ENCODE peak calls at places on chromosomes 11 and 22, in six cellular contexts. N, X, V, B, L and P are unnamed samples.

GRCh38 chr11:134418119-134418840 is 6.2 kb upstream of the B3GAT1 start:
- DNase-seq in V (peak; percentile 43), X (peak; percentile 3), L (no peak), N (peak; percentile 3), B (no peak), P (no peak)

GRCh38 chr11:15985863-15986139 is 370.5 kb downstream of the SOX6 start:
- DNase-seq in X (no peak), B (no peak), L (no peak), N (no peak), V (no peak), P (no peak)

GRCh38 chr11:46456676-46457432 is 65.3 kb upstream of the CHRM4 start:
- DNase-seq in V (no peak), N (no peak), L (no peak), X (no peak), B (no peak), P (no peak)

GRCh38 chr11:45180158-45180887 is 33.9 kb downstream of the PRDM11 start:
- DNase-seq in X (peak; percentile 60), V (peak; percentile 85), L (peak; percentile 58), B (peak; percentile 74), N (no peak), P (peak; percentile 73)

GRCh38 chr11:62853279-62853965 is 14.0 kb upstream of the WDR74 start:
- DNase-seq in B (no peak), N (no peak), X (no peak), V (no peak), L (no peak), P (no peak)

GRCh38 chr11:122692444-122692843 is 36.9 kb downstream of the UBASH3B start:
- DNase-seq in X (no peak), B (no peak), N (no peak), V (no peak), L (no peak), P (no peak)

GRCh38 chr11:11582261-11582701 is 39.5 kb downstream of the GALNT18 start:
- DNase-seq in V (no peak), B (no peak), X (no peak), N (no peak), L (no peak), P (no peak)

GRCh38 chr22:31577711-31578110 is 81.4 kb downstream of the SFI1 start:
- DNase-seq in L (no peak), V (no peak), N (no peak), X (no peak), B (no peak), P (no peak)

GRCh38 chr11:120744016-120744994 is 232.8 kb downstream of the GRIK4 start:
- DNase-seq in L (no peak), V (no peak), B (no peak), X (no peak), N (no peak), P (no peak)

GRCh38 chr11:72848846-72849466 is 34.7 kb downstream of the ATG16L2 start:
- DNase-seq in L (no peak), X (peak; percentile 50), N (peak; percentile 60), B (peak; percentile 37), V (no peak), P (no peak)

GRCh38 chr22:28137036-28137435 is 218.0 kb upstream of the PITPNB start:
- DNase-seq in N (no peak), X (no peak), B (no peak), L (no peak), V (no peak), P (no peak)

GRCh38 chr11:116503216-116504160 is 269.3 kb downstream of the BUD13 start:
- DNase-seq in V (no peak), X (no peak), B (no peak), L (no peak), N (no peak), P (no peak)

GRCh38 chr11:11045156-11045670 is 187.4 kb upstream of the ZBED5 start:
- DNase-seq in B (no peak), L (peak; percentile 15), V (no peak), X (no peak), N (no peak), P (no peak)

GRCh38 chr11:114153224-114153623 is 93.7 kb downstream of the ZBTB16 start:
- DNase-seq in V (no peak), X (no peak), L (no peak), B (no peak), N (no peak), P (no peak)

GRCh38 chr11:124837491-124837856 is 27.8 kb upstream of the ROBO3 start:
- DNase-seq in B (no peak), V (no peak), N (peak; percentile 90), L (no peak), X (peak; percentile 86), P (no peak)

GRCh38 chr11:86947541-86947940 is 7.7 kb downstream of the FZD4 start:
- DNase-seq in V (no peak), B (no peak), X (no peak), N (peak; percentile 81), L (no peak), P (no peak)

GRCh38 chr22:32204211-32204855 is 540 bp downstream of the RFPL2 start:
- DNase-seq in L (no peak), N (no peak), X (peak; percentile 36), V (no peak), B (no peak), P (no peak)

GRCh38 chr11:102438311-102439062 is 14.1 kb downstream of the TMEM123 start:
- DNase-seq in V (no peak), N (no peak), L (no peak), X (no peak), B (no peak), P (peak; percentile 53)

GRCh38 chr22:37462983-37463382 is 23.2 kb downstream of the MFNG start:
- DNase-seq in X (no peak), B (no peak), V (no peak), N (peak; percentile 49), L (no peak), P (no peak)

GRCh38 chr22:46791201-46791731 is 28.8 kb downstream of the TBC1D22A start:
- DNase-seq in X (no peak), N (peak; percentile 83), L (no peak), V (peak; percentile 89), B (peak; percentile 43), P (peak; percentile 43)

GRCh38 chr11:1129666-1130160 is 28.0 kb upstream of the MUC5AC start:
- DNase-seq in L (no peak), X (no peak), B (no peak), V (no peak), N (no peak), P (peak; percentile 63)

GRCh38 chr11:117816151-117816741 is 8.3 kb downstream of the FXYD2 start:
- DNase-seq in V (peak; percentile 83), B (peak; percentile 40), L (no peak), N (peak; percentile 30), X (peak; percentile 60), P (no peak)

GRCh38 chr11:102724904-102725515 is at the start of gene MMP8:
- DNase-seq in L (no peak), B (no peak), N (peak; percentile 72), X (no peak), V (no peak), P (no peak)

GRCh38 chr11:12003815-12004214 is 4.6 kb downstream of the DKK3 start:
- DNase-seq in X (no peak), V (no peak), B (no peak), N (peak; percentile 66), L (no peak), P (no peak)

GRCh38 chr22:36569999-36570398 is 41.0 kb upstream of the EIF3D start:
- DNase-seq in B (no peak), L (no peak), N (peak; percentile 27), X (peak; percentile 45), V (no peak), P (no peak)

GRCh38 chr11:129731316-129731715 is 84.3 kb upstream of the TMEM45B start:
- DNase-seq in L (no peak), B (no peak), V (no peak), N (no peak), X (peak; percentile 4), P (no peak)

GRCh38 chr11:57269580-57270021 is 32.6 kb upstream of the APLNR start:
- DNase-seq in X (no peak), V (peak; percentile 78), B (no peak), L (peak; percentile 54), N (no peak), P (no peak)

DNA sequence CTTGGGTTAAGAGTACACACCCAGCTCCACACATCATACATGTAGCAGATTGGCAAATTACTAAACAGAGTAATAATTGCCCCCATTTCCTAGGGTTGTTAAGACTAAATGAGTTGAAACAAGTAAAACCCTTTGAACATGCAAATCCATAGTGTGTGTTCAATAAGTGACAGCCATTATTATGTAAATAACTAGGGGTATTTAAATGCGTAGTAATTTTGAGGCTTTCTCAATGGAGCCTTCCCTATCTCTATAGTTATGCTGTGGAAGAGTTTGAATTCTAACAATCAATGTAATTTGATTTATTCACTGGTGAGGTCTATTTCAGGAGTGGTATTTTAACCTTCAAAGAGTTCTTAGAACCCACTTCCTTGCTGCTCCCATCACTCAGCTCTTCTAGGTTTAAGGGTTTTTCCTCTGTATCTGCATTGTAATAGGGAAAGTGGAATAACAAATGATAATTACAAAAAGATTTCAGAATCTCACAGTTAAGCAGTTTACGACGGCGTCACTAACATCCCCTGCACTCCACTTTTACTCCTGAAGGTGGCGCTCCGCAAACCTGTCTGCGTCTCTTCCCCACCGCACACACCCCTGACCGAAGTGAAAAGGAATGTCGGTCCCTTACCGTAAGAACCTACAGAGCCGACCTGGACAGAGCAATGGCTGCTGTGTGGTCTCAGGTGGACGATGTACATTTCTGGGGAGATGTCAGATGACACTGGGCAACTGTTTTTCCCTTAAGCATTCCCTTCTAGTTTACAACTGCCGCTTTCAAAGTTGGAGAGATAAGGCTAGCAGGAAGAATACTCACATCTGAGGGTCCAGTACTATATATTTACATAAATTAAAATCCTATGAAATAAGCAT is 80.8 kb downstream of the ZC3H12C start:
- DNase-seq in X (peak; percentile 75), V (peak; percentile 77), L (no peak), N (peak; percentile 64), B (peak; percentile 72), P (peak; percentile 65)
- TF ChIP-seq POLR2A in X (no peak), V (no peak), L (no peak), N (no peak), B (no peak), P (no peak)

GRCh38 chr11:68202165-68202564 is 10.9 kb downstream of the KMT5B start:
- DNase-seq in X (no peak), N (no peak), V (no peak), L (no peak), B (no peak), P (no peak)
- H3K4me1 ChIP-seq in X (peaks cover 20% of the 10 kb centered on the region), N (peaks cover 12% of the 10 kb centered on the region), V (peaks cover 34% of the 10 kb centered on the region), L (peaks cover 8% of the 10 kb centered on the region), B (peaks cover 10% of the 10 kb centered on the region), P (peaks cover 89% of the 10 kb centered on the region)

GRCh38 chr22:42612336-42612735 is 2.3 kb downstream of the POLDIP3 start:
- DNase-seq in X (no peak), B (no peak), L (no peak), N (no peak), V (no peak), P (no peak)

GRCh38 chr22:42613869-42614268 is 814 bp downstream of the POLDIP3 start:
- DNase-seq in V (no peak), B (no peak), L (no peak), N (no peak), X (no peak), P (no peak)

GRCh38 chr22:42617155-42617983 is 2.7 kb upstream of the POLDIP3 start:
- DNase-seq in L (no peak), B (no peak), N (no peak), V (no peak), X (no peak), P (no peak)

GRCh38 chr22:42615092-42615859 is 593 bp upstream of the POLDIP3 start:
- DNase-seq in X (peak; percentile 96), V (peak; percentile 92), N (peak; percentile 100), L (peak; percentile 77), B (peak; percentile 85), P (peak; percentile 90)

GRCh38 chr22:42614312-42615091 is at the start of gene POLDIP3:
- DNase-seq in V (peak; percentile 99), B (peak; percentile 99), N (peak; percentile 98), X (peak; percentile 97), L (peak; percentile 98), P (peak; percentile 99)
- TF ChIP-seq CTCF in V (peak; percentile 58), B (no peak), N (peak; percentile 34), X (no peak), L (peak; percentile 36), P (no peak)

GRCh38 chr11:130827697-130828377 is 88.4 kb downstream of the SNX19 start:
- DNase-seq in X (peak; percentile 80), L (no peak), B (peak; percentile 54), N (peak; percentile 82), V (peak; percentile 77), P (peak; percentile 74)
- TF ChIP-seq POLR2A in X (no peak), L (no peak), B (no peak), N (no peak), V (no peak), P (no peak)